ENCODE peak calls at places on chromosomes 1 and 21, in six cellular contexts. V is upper lobe of right lung, O is right lobe of liver, S is right cardiac atrium, E is aorta, R is heart right ventricle. A is an unnamed sample.

GRCh38 chr1:8145525-8145924 is 119.4 kb upstream of the ERRFI1 start:
- DNase-seq in S (no peak), V (no peak), O (no peak), R (no peak), E (no peak), A (no peak)

GRCh38 chr1:93056214-93056613 is 22.9 kb upstream of the MTF2 start:
- DNase-seq in R (no peak), V (no peak), O (no peak), S (no peak), E (no peak), A (peak; percentile 80)

GRCh38 chr1:75124510-75124909 is 9.7 kb upstream of the LHX8 start:
- DNase-seq in E (no peak), V (no peak), S (no peak), O (no peak), R (no peak), A (no peak)

GRCh38 chr1:216847385-216848036 is 124.3 kb upstream of the ESRRG start:
- DNase-seq in R (no peak), E (no peak), V (no peak), S (no peak), O (no peak), A (no peak)

GRCh38 chr1:17235135-17235880 is 13.6 kb upstream of the PADI3 start:
- DNase-seq in E (no peak), R (no peak), V (no peak), S (no peak), O (no peak), A (no peak)

GRCh38 chr1:93114403-93114802 is 35.3 kb downstream of the MTF2 start:
- DNase-seq in O (no peak), V (no peak), E (no peak), S (no peak), R (no peak), A (no peak)

GRCh38 chr1:88875595-88875994 is 15.8 kb downstream of the GTF2B start:
- DNase-seq in R (no peak), O (no peak), E (no peak), S (no peak), V (no peak), A (no peak)

GRCh38 chr1:241518447-241519307 is 878 bp downstream of the FH start:
- DNase-seq in E (peak; percentile 75), R (no peak), V (peak; percentile 74), S (peak; percentile 30), O (peak; percentile 50), A (peak; percentile 28)

GRCh38 chr1:200738733-200739498 is at the start of gene CAMSAP2:
- DNase-seq in R (peak; percentile 91), E (peak; percentile 96), O (peak; percentile 91), S (peak; percentile 93), V (peak; percentile 92), A (peak; percentile 93)

GRCh38 chr1:198849108-198849507 is 210.3 kb downstream of the PTPRC start:
- DNase-seq in O (no peak), E (no peak), V (no peak), S (no peak), R (no peak), A (no peak)

GRCh38 chr1:225442156-225442555 is 14.3 kb upstream of the LBR start:
- DNase-seq in R (no peak), V (no peak), E (no peak), S (no peak), O (no peak), A (no peak)

GRCh38 chr21:17467392-17467791 is 45.5 kb upstream of the CXADR start:
- DNase-seq in V (no peak), O (no peak), R (no peak), S (no peak), E (no peak), A (peak; percentile 32)

GRCh38 chr1:8055973-8056372 is 29.9 kb upstream of the ERRFI1 start:
- DNase-seq in R (no peak), O (no peak), V (no peak), E (no peak), S (no peak), A (peak; percentile 81)

GRCh38 chr1:223330462-223330861 is 33.5 kb downstream of the SUSD4 start:
- DNase-seq in E (no peak), S (no peak), R (no peak), O (no peak), V (no peak), A (no peak)

GRCh38 chr1:24392982-24393645 is 20.5 kb downstream of the STPG1 start:
- DNase-seq in E (no peak), O (no peak), R (no peak), V (no peak), S (no peak), A (no peak)

GRCh38 chr1:32303997-32304622 is 12.2 kb downstream of the HDAC1 start:
- DNase-seq in R (no peak), V (no peak), S (no peak), O (no peak), E (no peak), A (no peak)

GRCh38 chr21:46097826-46098286 is at the start of gene COL6A2:
- DNase-seq in R (peak; percentile 77), E (peak; percentile 91), S (peak; percentile 69), O (peak; percentile 59), V (peak; percentile 72), A (peak; percentile 82)

GRCh38 chr1:48294656-48295055 is 72.1 kb downstream of the SLC5A9 start:
- DNase-seq in S (no peak), R (no peak), O (no peak), V (no peak), E (no peak), A (no peak)

GRCh38 chr1:206709772-206710456 is 25.2 kb downstream of the MAPKAPK2 start:
- DNase-seq in R (no peak), V (no peak), O (no peak), S (no peak), E (no peak), A (no peak)

GRCh38 chr1:99702221-99702620 is 56.3 kb downstream of the PALMD start:
- DNase-seq in O (no peak), S (no peak), R (no peak), E (no peak), V (no peak), A (no peak)

GRCh38 chr1:236284291-236284711 is 2.5 kb upstream of the ERO1B start:
- DNase-seq in V (no peak), E (no peak), O (no peak), R (no peak), S (no peak), A (no peak)

GRCh38 chr21:35198004-35198403 is 148.9 kb upstream of the RUNX1 start:
- DNase-seq in V (no peak), S (no peak), R (no peak), E (no peak), O (no peak), A (peak; percentile 79)

GRCh38 chr1:216722841-216723240 is 388 bp downstream of the ESRRG start:
- DNase-seq in R (no peak), O (no peak), S (no peak), E (no peak), V (no peak), A (peak; percentile 51)

GRCh38 chr21:44485254-44485793 is 30.0 kb downstream of the LRRC3 start:
- DNase-seq in V (no peak), E (no peak), R (no peak), S (no peak), O (peak; percentile 74), A (peak; percentile 74)

GRCh38 chr21:26572668-26573381 is at the start of gene CYYR1:
- DNase-seq in R (peak; percentile 33), V (peak; percentile 62), S (peak; percentile 41), E (no peak), O (peak; percentile 35), A (peak; percentile 70)

GRCh38 chr1:7110306-7110705 is 325.1 kb downstream of the CAMTA1 start:
- DNase-seq in V (no peak), S (no peak), O (no peak), E (no peak), R (no peak), A (no peak)

GRCh38 chr1:231937013-231937754 is 310.6 kb downstream of the DISC1 start:
- DNase-seq in V (peak; percentile 70), O (no peak), S (peak; percentile 80), R (peak; percentile 85), E (no peak), A (peak; percentile 76)

GRCh38 chr1:247494746-247495145 is 36.8 kb upstream of the OR2B11 start:
- DNase-seq in V (no peak), R (no peak), E (no peak), O (no peak), S (no peak), A (no peak)

GRCh38 chr1:86775395-86775794 is 71.0 kb downstream of the SH3GLB1 start:
- DNase-seq in V (no peak), R (no peak), O (no peak), S (no peak), E (no peak), A (no peak)

GRCh38 chr1:29504266-29504665 is 267.9 kb downstream of the PTPRU start:
- DNase-seq in R (no peak), O (no peak), S (no peak), V (no peak), E (no peak), A (no peak)
- H3K27ac ChIP-seq in R (no peak overlapping the region), O (no peak overlapping the region), S (no peak overlapping the region), V (no peak overlapping the region), E (no peak overlapping the region), A (no peak overlapping the region)

DNA sequence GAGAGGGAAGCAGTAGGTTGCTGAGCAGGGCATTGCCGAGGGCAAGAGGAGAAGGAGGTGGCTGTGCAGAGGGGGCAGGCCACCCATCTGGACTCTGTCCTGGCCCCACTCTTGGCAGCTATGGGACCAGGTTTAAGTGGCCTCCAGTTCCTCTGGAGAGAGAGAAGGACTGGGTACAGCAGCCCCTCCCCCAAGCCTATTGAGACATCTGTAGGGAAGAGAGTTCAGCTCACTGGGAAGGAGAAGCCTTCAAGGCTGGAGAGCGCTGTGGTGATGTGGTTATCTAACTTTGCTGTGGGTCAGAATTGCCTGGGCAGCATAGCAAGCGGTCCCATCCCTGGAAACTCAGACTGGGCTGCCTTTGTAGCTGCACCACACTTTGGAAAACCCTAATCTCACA is 93.9 kb downstream of the KCNJ15 start:
- DNase-seq in V (no peak), S (no peak), R (no peak), E (no peak), O (no peak), A (peak; percentile 55)
- H3K27ac ChIP-seq in V (peak overlapping the region; percentile 76), S (no peak overlapping the region), R (no peak overlapping the region), E (peak overlapping the region; percentile 100), O (no peak overlapping the region), A (no peak overlapping the region)

DNA sequence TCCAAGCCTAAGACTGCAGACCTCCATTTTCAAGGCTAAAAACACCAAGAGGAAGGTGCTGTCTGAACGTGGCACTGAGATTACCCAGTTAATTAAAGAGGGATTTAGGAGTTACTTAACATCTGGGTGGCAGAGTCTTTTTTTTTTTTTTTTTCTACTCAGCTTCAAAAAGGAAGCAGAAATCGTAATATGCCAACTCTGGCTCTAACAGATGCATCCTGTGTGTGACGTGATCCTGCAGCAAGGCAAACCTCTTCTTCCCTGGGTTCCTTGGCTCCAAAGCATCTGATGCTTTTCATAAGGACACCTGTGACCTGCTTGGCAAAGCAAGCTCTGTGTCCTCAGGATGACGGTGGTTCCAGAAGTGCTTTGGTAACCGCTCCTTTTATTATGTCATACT is 163.3 kb downstream of the KAZN start:
- DNase-seq in R (no peak), S (no peak), V (no peak), E (no peak), O (no peak), A (no peak)
- H3K27ac ChIP-seq in R (no peak overlapping the region), S (no peak overlapping the region), V (no peak overlapping the region), E (no peak overlapping the region), O (no peak overlapping the region), A (no peak overlapping the region)

DNA sequence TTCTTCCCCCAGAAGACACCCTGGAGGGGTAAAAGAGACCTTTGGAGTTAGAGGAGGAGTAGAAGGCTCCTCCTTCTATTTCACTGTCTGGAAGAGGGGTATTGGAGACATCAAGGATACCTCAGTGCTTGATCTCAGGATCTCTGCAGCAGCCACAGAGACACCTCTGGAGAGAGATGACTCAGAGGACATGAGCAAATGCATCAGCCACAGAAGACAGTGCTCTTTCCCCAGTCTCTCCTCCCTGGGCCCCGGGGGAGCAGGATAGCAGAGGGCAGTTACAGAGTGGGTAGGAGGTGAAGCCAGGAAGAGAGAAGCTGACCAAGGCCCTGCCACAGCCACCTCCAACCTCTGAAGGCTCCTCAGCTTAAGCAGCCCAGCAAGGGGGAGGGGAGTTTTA is 15.3 kb upstream of the TEDDM1 start:
- DNase-seq in E (no peak), O (no peak), R (no peak), S (no peak), V (no peak), A (no peak)
- H3K27ac ChIP-seq in E (no peak overlapping the region), O (no peak overlapping the region), R (no peak overlapping the region), S (no peak overlapping the region), V (no peak overlapping the region), A (no peak overlapping the region)

A was measured in cardiac muscle cell.